ENCODE peak calls at places on chromosomes 2 and 18, in four cellular contexts. One of them, this sample, is unnamed.
A peak's percentile ranks its signal among the peaks of the same experiment; 100 is the strongest.

GRCh38 chr2:45329045-45329677 is 281.9 kb downstream of the SRBD1 start:
- DNase-seq in GM12878: no peak
- DNase-seq in K562: peak; percentile 12
- DNase-seq in H1: no peak
- DNase-seq in this sample: peak; percentile 67

GRCh38 chr2:42693013-42693575 is 70.8 kb downstream of the OXER1 start:
- DNase-seq in GM12878: no peak
- DNase-seq in K562: peak; percentile 26
- DNase-seq in H1: no peak
- DNase-seq in this sample: no peak

GRCh38 chr2:29613792-29614266 is 307.6 kb downstream of the ALK start:
- DNase-seq in GM12878: no peak
- DNase-seq in K562: no peak
- DNase-seq in H1: no peak
- DNase-seq in this sample: no peak

GRCh38 chr18:46632401-46633089 is 24.5 kb downstream of the LOXHD1 start:
- DNase-seq in GM12878: no peak
- DNase-seq in K562: no peak
- DNase-seq in H1: peak; percentile 23
- DNase-seq in this sample: no peak

GRCh38 chr2:237223208-237223861 is 137.6 kb downstream of the COPS8 start:
- DNase-seq in GM12878: no peak
- DNase-seq in K562: no peak
- DNase-seq in H1: no peak
- DNase-seq in this sample: no peak

GRCh38 chr2:207223051-207223450 is 57.3 kb upstream of the KLF7 start:
- DNase-seq in GM12878: peak; percentile 41
- DNase-seq in K562: no peak
- DNase-seq in H1: no peak
- DNase-seq in this sample: no peak

GRCh38 chr2:241854342-241855244 is 4.1 kb downstream of the PDCD1 start:
- DNase-seq in GM12878: no peak
- DNase-seq in K562: no peak
- DNase-seq in H1: no peak
- DNase-seq in this sample: peak; percentile 46

GRCh38 chr2:217839073-217839749 is 163.6 kb downstream of the TNS1 start:
- DNase-seq in GM12878: no peak
- DNase-seq in K562: no peak
- DNase-seq in H1: no peak
- DNase-seq in this sample: no peak

GRCh38 chr2:77839102-77839501 is 316.9 kb upstream of the LRRTM4 start:
- DNase-seq in GM12878: no peak
- DNase-seq in K562: no peak
- DNase-seq in H1: no peak
- DNase-seq in this sample: no peak

GRCh38 chr2:24690524-24690923 is 102.7 kb downstream of the PTRHD1 start:
- DNase-seq in GM12878: no peak
- DNase-seq in K562: no peak
- DNase-seq in H1: no peak
- DNase-seq in this sample: no peak

GRCh38 chr18:54261894-54262293 is 7.4 kb upstream of the POLI start:
- DNase-seq in GM12878: peak; percentile 85
- DNase-seq in K562: peak; percentile 52
- DNase-seq in H1: no peak
- DNase-seq in this sample: no peak

GRCh38 chr2:71460595-71461303 is 7.4 kb downstream of the DYSF start:
- DNase-seq in GM12878: no peak
- DNase-seq in K562: peak; percentile 49
- DNase-seq in H1: peak; percentile 67
- DNase-seq in this sample: no peak

GRCh38 chr2:9252002-9252357 is 45.4 kb downstream of the ASAP2 start:
- DNase-seq in GM12878: no peak
- DNase-seq in K562: no peak
- DNase-seq in H1: no peak
- DNase-seq in this sample: no peak

GRCh38 chr2:227161947-227162346 is 2.1 kb downstream of the COL4A4 start:
- DNase-seq in GM12878: no peak
- DNase-seq in K562: no peak
- DNase-seq in H1: no peak
- DNase-seq in this sample: no peak

GRCh38 chr2:61253136-61253535 is 91.1 kb downstream of the C2orf74 start:
- DNase-seq in GM12878: no peak
- DNase-seq in K562: no peak
- DNase-seq in H1: no peak
- DNase-seq in this sample: no peak

GRCh38 chr18:48961547-48961946 is 10.8 kb upstream of the SMAD7 start:
- DNase-seq in GM12878: no peak
- DNase-seq in K562: no peak
- DNase-seq in H1: no peak
- DNase-seq in this sample: no peak

GRCh38 chr2:224909885-224910517 is 132.3 kb downstream of the DOCK10 start:
- DNase-seq in GM12878: no peak
- DNase-seq in K562: no peak
- DNase-seq in H1: no peak
- DNase-seq in this sample: no peak

GRCh38 chr2:211503856-211504255 is 947.5 kb downstream of the CPS1 start:
- DNase-seq in GM12878: no peak
- DNase-seq in K562: no peak
- DNase-seq in H1: no peak
- DNase-seq in this sample: no peak

GRCh38 chr2:230938516-230939065 is 13.5 kb upstream of the GPR55 start:
- DNase-seq in GM12878: no peak
- DNase-seq in K562: no peak
- DNase-seq in H1: peak; percentile 37
- DNase-seq in this sample: no peak

GRCh38 chr2:232349546-232349945 is 29.0 kb upstream of the ALPP start:
- DNase-seq in GM12878: no peak
- DNase-seq in K562: no peak
- DNase-seq in H1: peak; percentile 41
- DNase-seq in this sample: no peak

GRCh38 chr2:128475427-128476211 is 157.0 kb upstream of the HS6ST1 start:
- DNase-seq in GM12878: no peak
- DNase-seq in K562: no peak
- DNase-seq in H1: peak; percentile 37
- DNase-seq in this sample: no peak

GRCh38 chr18:70256994-70257393 is 31.9 kb upstream of the SOCS6 start:
- DNase-seq in GM12878: no peak
- DNase-seq in K562: no peak
- DNase-seq in H1: no peak
- DNase-seq in this sample: no peak
- TF ChIP-seq HDAC2 in GM12878: no peak
- TF ChIP-seq HDAC2 in K562: no peak
- TF ChIP-seq HDAC2 in H1: no peak
- TF ChIP-seq HDAC2 in this sample: no peak

GRCh38 chr2:85409719-85410583 is at the start of gene CAPG:
- DNase-seq in GM12878: no peak
- DNase-seq in K562: peak; percentile 85
- DNase-seq in H1: peak; percentile 53
- DNase-seq in this sample: no peak

GRCh38 chr2:85413592-85414421 is 3.6 kb upstream of the CAPG start:
- DNase-seq in GM12878: no peak
- DNase-seq in K562: peak; percentile 83
- DNase-seq in H1: peak; percentile 71
- DNase-seq in this sample: no peak

GRCh38 chr2:85410584-85411404 is 628 bp upstream of the CAPG start:
- DNase-seq in GM12878: no peak
- DNase-seq in K562: no peak
- DNase-seq in H1: no peak
- DNase-seq in this sample: peak; percentile 28

GRCh38 chr2:85414761-85415498 is 3.6 kb upstream of the SH2D6 start:
- DNase-seq in GM12878: no peak
- DNase-seq in K562: peak; percentile 80
- DNase-seq in H1: no peak
- DNase-seq in this sample: no peak

DNA sequence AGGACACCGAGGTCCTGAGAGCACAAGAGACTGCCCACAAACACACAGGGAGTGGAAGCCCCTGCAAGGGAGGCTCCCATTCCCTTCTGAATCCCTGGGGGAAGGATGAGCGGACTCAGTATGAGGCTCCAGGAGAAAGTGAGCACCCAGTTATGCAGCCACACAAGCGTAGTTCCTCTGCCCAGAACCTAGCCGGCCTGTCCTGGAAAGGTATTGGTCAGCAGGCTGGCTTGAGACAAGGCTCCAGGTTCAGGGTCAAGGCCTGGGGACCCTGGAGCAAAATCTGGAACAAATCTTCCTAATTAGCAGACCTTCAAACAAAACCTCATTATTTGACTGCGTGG is 1.2 kb upstream of the CAPG start:
- DNase-seq in GM12878: no peak
- DNase-seq in K562: no peak
- DNase-seq in H1: no peak
- DNase-seq in this sample: no peak
- TF ChIP-seq ATF3 in GM12878: no peak
- TF ChIP-seq ATF3 in K562: no peak
- TF ChIP-seq ATF3 in H1: no peak
- TF ChIP-seq ATF3 in this sample: no peak

GRCh38 chr2:86254576-86255538 is 55.6 kb downstream of the MRPL35 start:
- DNase-seq in GM12878: no peak
- DNase-seq in K562: no peak
- DNase-seq in H1: no peak
- DNase-seq in this sample: no peak
- TF ChIP-seq HDAC2 in GM12878: no peak
- TF ChIP-seq HDAC2 in K562: no peak
- TF ChIP-seq HDAC2 in H1: no peak
- TF ChIP-seq HDAC2 in this sample: no peak

GRCh38 chr2:221533299-221533698 is 38.8 kb downstream of the EPHA4 start:
- DNase-seq in GM12878: no peak
- DNase-seq in K562: no peak
- DNase-seq in H1: no peak
- DNase-seq in this sample: no peak

GRCh38 chr2:221529943-221530652 is 42.0 kb downstream of the EPHA4 start:
- DNase-seq in GM12878: no peak
- DNase-seq in K562: no peak
- DNase-seq in H1: no peak
- DNase-seq in this sample: no peak

GRCh38 chr2:221535824-221536223 is 36.3 kb downstream of the EPHA4 start:
- DNase-seq in GM12878: no peak
- DNase-seq in K562: no peak
- DNase-seq in H1: no peak
- DNase-seq in this sample: no peak

GRCh38 chr2:221530653-221531037 is 41.5 kb downstream of the EPHA4 start:
- DNase-seq in GM12878: no peak
- DNase-seq in K562: no peak
- DNase-seq in H1: no peak
- DNase-seq in this sample: no peak

GRCh38 chr2:221532641-221533040 is 39.5 kb downstream of the EPHA4 start:
- DNase-seq in GM12878: no peak
- DNase-seq in K562: no peak
- DNase-seq in H1: no peak
- DNase-seq in this sample: no peak
- TF ChIP-seq ATF3 in GM12878: no peak
- TF ChIP-seq ATF3 in K562: no peak
- TF ChIP-seq ATF3 in H1: no peak
- TF ChIP-seq ATF3 in this sample: no peak

GRCh38 chr18:11981633-11982366 is 493 bp downstream of the IMPA2 start:
- DNase-seq in GM12878: no peak
- DNase-seq in K562: no peak
- DNase-seq in H1: peak; percentile 62
- DNase-seq in this sample: peak; percentile 92

GRCh38 chr18:11982981-11983380 is 1.7 kb downstream of the IMPA2 start:
- DNase-seq in GM12878: no peak
- DNase-seq in K562: no peak
- DNase-seq in H1: no peak
- DNase-seq in this sample: peak; percentile 24

GRCh38 chr18:11985532-11985931 is 4.2 kb downstream of the IMPA2 start:
- DNase-seq in GM12878: no peak
- DNase-seq in K562: no peak
- DNase-seq in H1: no peak
- DNase-seq in this sample: no peak

GRCh38 chr18:11984091-11984490 is 2.8 kb downstream of the IMPA2 start:
- DNase-seq in GM12878: no peak
- DNase-seq in K562: no peak
- DNase-seq in H1: no peak
- DNase-seq in this sample: no peak

DNA sequence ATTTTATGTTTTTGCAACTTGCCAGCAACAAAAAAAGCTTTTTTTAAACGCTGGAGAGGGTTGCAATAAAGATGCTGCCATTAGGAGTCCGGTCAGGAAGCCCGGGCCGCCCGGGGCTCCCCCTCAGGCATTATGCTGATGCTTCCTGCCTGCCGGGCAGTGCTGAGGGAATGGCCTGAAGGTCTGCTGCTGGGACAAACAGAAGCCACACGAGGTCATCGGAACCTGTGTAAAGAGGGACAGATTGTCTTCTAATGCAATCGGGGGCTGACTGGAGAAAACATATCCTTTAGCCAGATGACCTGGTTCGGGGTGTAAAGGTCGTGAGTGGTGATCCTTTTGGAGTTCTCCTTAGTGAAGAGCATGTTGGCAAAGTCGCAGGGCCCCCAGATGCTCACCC is 2.3 kb downstream of the IMPA2 start:
- DNase-seq in GM12878: no peak
- DNase-seq in K562: no peak
- DNase-seq in H1: no peak
- DNase-seq in this sample: peak; percentile 67
- TF ChIP-seq HDAC2 in GM12878: no peak
- TF ChIP-seq HDAC2 in K562: no peak
- TF ChIP-seq HDAC2 in H1: no peak
- TF ChIP-seq HDAC2 in this sample: peak; percentile 21

GRCh38 chr2:203783496-203784203 is 77.2 kb downstream of the CD28 start:
- DNase-seq in GM12878: no peak
- DNase-seq in K562: no peak
- DNase-seq in H1: no peak
- DNase-seq in this sample: peak; percentile 99

GRCh38 chr2:203789613-203790012 is 78.0 kb upstream of the CTLA4 start:
- DNase-seq in GM12878: no peak
- DNase-seq in K562: no peak
- DNase-seq in H1: no peak
- DNase-seq in this sample: no peak

GRCh38 chr2:203790134-203790533 is 77.4 kb upstream of the CTLA4 start:
- DNase-seq in GM12878: no peak
- DNase-seq in K562: no peak
- DNase-seq in H1: no peak
- DNase-seq in this sample: no peak

GRCh38 chr2:203787954-203788353 is 79.6 kb upstream of the CTLA4 start:
- DNase-seq in GM12878: no peak
- DNase-seq in K562: no peak
- DNase-seq in H1: no peak
- DNase-seq in this sample: peak; percentile 61

GRCh38 chr2:203786912-203787311 is 80.5 kb downstream of the CD28 start:
- DNase-seq in GM12878: no peak
- DNase-seq in K562: no peak
- DNase-seq in H1: no peak
- DNase-seq in this sample: peak; percentile 41
- TF ChIP-seq ATF3 in GM12878: no peak
- TF ChIP-seq ATF3 in K562: peak; percentile 79
- TF ChIP-seq ATF3 in H1: no peak
- TF ChIP-seq ATF3 in this sample: peak; percentile 80

GRCh38 chr18:39795350-39795749 is 2159.7 kb upstream of the PIK3C3 start:
- DNase-seq in GM12878: no peak
- DNase-seq in K562: no peak
- DNase-seq in H1: no peak
- DNase-seq in this sample: no peak
- TF ChIP-seq HDAC2 in GM12878: no peak
- TF ChIP-seq HDAC2 in K562: no peak
- TF ChIP-seq HDAC2 in H1: no peak
- TF ChIP-seq HDAC2 in this sample: no peak

GRCh38 chr2:69817739-69818494 is 11.5 kb upstream of the GMCL1 start:
- DNase-seq in GM12878: no peak
- DNase-seq in K562: peak; percentile 79
- DNase-seq in H1: no peak
- DNase-seq in this sample: no peak
- TF ChIP-seq ATF3 in GM12878: no peak
- TF ChIP-seq ATF3 in K562: no peak
- TF ChIP-seq ATF3 in H1: no peak
- TF ChIP-seq ATF3 in this sample: no peak

GRCh38 chr2:177460973-177461585 is 68.5 kb downstream of the AGPS start:
- DNase-seq in GM12878: no peak
- DNase-seq in K562: no peak
- DNase-seq in H1: no peak
- DNase-seq in this sample: no peak
- TF ChIP-seq HDAC2 in GM12878: no peak
- TF ChIP-seq HDAC2 in K562: no peak
- TF ChIP-seq HDAC2 in H1: no peak
- TF ChIP-seq HDAC2 in this sample: no peak

This sample was measured in HepG2.